ENCODE peak calls at places on chromosomes 16 and 17, in four cellular contexts. Y, N, P and J are unnamed samples.

GRCh38 chr17:64608571-64608981 is 53.5 kb downstream of the SMURF2 start:
- DNase-seq in P (no peak), Y (no peak), N (peak; percentile 58), J (no peak)

GRCh38 chr16:74760007-74760767 is 14.4 kb downstream of the FA2H start:
- DNase-seq in N (peak; percentile 90), P (no peak), Y (no peak), J (no peak)

GRCh38 chr17:32876414-32877163 is at the start of gene MYO1D:
- DNase-seq in Y (peak; percentile 74), P (no peak), N (no peak), J (peak; percentile 48)

GRCh38 chr16:87790278-87791023 is 24.7 kb upstream of the KLHDC4 start:
- DNase-seq in P (no peak), N (peak; percentile 33), Y (peak; percentile 58), J (peak; percentile 45)

GRCh38 chr17:72392056-72393010 is 271.5 kb downstream of the SOX9 start:
- DNase-seq in N (peak; percentile 95), P (no peak), Y (no peak), J (no peak)

GRCh38 chr17:77700165-77700881 is 258.2 kb upstream of the TNRC6C start:
- DNase-seq in N (no peak), P (no peak), Y (no peak), J (peak; percentile 77)

GRCh38 chr16:11857161-11857560 is 5.8 kb upstream of the RSL1D1 start:
- DNase-seq in Y (no peak), N (peak; percentile 70), P (no peak), J (no peak)

GRCh38 chr17:15511142-15511541 is 43.7 kb upstream of the CDRT4 start:
- DNase-seq in N (no peak), P (no peak), Y (no peak), J (no peak)

GRCh38 chr17:62876063-62876462 is 67.9 kb upstream of the MARCHF10 start:
- DNase-seq in N (peak; percentile 39), P (no peak), Y (no peak), J (no peak)

GRCh38 chr17:58324409-58325288 is 3.9 kb downstream of the TSPOAP1 start:
- DNase-seq in Y (peak; percentile 48), P (no peak), N (peak; percentile 18), J (no peak)

GRCh38 chr16:7209598-7209997 is 123.0 kb upstream of the RBFOX1 start:
- DNase-seq in N (no peak), Y (no peak), P (no peak), J (no peak)

GRCh38 chr17:57294629-57295501 is 38.5 kb downstream of the MSI2 start:
- DNase-seq in N (peak; percentile 41), Y (no peak), P (no peak), J (no peak)

GRCh38 chr17:77281024-77281903 is 140.5 kb downstream of the SEC14L1 start:
- DNase-seq in Y (peak; percentile 79), P (no peak), N (peak; percentile 29), J (no peak)

GRCh38 chr16:12257926-12258561 is 281.5 kb downstream of the SNX29 start:
- DNase-seq in N (no peak), Y (peak; percentile 83), P (no peak), J (no peak)

GRCh38 chr16:69465083-69465721 is 40.8 kb downstream of the CYB5B start:
- DNase-seq in N (peak; percentile 79), Y (no peak), P (no peak), J (no peak)

DNA sequence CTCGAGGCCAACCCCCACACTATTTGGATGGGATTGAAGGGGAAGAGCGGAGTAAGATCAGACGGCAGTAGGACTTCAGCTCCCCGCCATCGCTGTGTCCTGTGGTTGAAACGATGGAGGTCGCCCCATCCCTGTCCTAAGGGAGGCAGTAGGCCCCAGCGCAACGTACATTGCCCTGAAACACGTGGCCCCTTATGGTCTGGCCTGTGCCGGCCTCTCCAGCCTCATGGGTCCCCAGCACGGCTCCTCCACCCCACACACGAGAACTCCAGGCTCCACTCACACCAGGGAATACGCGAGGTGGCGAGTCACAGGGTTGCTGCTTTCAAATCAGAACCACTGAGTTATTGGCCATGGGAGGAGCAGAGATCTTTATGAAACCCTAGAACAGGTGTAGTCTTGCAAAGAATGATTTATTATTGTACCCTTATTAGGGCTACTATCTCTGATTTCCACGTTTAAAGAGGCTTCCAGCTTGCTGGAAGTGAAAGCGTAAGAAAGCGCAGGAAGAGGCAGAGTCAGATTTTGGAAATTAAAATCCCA is 669 bp upstream of the DCTPP1 start:
- DNase-seq in P (no peak), Y (peak; percentile 43), N (no peak), J (no peak)
- TF ChIP-seq POLR2A in P (no peak), Y (no peak), N (no peak), J (no peak)

DNA sequence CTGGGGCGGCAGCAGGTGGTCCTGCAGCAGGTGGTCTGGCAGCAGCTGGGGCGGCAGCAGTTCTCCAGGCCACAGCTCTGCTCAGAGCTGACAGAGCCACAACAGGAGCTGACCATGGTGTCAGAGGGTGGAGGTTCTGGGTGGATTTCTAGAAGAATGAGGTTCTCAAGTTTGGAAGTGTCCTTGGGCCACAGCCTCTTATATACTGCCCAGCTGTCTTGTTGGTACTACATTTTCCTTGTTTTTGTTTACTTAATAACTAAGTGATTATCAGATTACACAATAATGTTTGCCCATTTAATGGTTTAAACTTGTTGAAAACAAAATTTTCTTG is at the start of gene KRTAP4-5:
- DNase-seq in N (no peak), Y (no peak), P (no peak), J (no peak)
- TF ChIP-seq POLR2A in N (no peak), Y (no peak), P (no peak), J (no peak)

DNA sequence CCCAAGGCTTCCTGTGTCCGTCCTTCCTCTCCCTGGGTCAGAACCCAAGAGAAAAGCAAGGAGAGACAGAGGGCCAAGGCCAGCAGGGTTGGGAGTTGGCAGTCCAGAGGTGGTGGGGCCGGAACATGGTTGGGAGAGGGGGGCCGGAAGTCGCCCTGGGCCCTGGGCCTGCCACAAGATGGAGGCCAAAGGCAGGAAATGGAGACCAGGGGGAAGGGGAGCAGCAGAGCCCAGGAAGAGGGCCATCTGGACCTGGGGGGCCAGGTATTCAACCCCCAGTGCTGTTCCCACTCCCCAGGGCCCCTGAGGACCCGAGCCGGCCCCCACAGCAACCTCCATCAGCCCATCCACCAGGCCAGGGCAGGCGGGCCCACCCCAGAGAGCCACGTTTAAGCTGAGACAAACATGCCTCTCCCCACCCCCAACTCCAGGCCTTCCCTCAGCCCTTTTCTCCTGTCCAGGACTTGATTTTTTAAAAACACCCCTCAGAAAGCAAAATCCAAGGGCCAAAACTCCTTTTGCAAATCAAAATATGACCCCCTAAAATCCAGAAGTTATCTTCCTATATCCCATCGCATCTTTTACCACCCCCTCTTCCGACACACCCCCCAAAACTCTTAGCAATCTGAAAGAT is 4.4 kb upstream of the BCL6B start:
- DNase-seq in P (no peak), N (no peak), Y (no peak), J (peak; percentile 58)
- TF ChIP-seq POLR2A in P (no peak), N (no peak), Y (no peak), J (no peak)

DNA sequence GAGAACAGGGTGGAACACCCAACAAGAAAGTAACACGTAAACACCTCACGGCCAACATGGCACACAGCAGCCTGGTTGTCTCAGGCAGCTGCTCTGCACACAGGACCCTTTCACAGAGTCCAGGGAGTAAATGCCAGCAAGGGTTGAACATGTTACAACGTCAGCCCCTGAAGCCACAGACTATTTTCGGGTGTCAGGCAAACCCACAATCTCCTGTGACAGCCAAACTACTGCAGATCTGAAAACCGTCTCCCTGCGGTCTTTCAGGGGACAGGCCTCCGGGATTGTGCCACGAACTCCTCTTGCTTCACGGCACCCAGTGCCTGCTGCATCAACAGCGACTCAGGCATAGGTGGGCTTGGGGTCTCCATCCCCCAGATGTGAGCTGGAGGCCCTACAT is 127.7 kb downstream of the XYLT1 start:
- DNase-seq in N (no peak), P (no peak), Y (no peak), J (no peak)
- TF ChIP-seq POLR2A in N (no peak), P (no peak), Y (no peak), J (no peak)

DNA sequence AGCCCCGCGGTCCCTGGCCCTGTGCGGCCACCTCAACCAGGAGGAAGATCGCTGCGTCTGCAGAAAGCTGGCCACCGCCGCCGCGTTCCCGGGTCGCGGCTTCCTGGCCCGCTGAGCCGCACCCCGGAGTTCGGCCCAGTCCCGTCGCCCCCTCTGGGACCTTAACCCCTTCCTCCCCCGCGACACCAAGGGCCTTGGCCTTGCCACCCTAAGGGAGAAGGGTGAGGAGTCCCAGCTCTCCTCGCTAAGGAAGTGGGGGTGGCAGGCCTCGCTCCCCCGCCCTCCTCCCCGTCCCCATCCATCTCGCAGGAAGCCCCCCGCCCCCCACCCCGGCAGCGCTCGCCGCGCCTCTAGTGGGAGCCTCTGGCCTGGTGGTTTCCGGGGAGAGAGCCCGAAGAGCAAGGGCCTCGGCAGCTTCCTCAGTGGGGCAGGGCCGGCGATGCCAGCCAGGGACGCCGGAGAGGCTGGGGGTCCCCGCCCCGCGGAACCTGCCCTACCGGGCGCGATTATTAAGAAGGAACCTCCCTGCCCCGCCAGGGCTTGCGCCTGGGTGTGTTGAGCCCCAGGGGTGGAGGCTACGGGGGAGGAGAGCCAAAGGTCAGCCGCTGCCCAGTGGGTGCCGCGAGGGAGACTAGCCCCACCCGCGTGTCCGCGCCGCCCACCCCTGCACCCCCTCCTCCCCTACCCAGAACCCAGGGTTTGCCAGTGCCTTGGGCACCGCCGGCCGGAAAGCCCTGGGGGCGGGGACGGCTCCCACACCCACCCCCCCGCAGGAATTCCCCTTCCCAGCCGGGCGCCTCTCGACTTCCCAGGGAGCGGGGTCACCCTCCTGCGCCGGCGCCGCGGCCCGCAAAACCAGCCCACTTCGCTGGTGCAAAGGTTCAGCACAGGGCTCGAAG is 6.8 kb downstream of the CBX4 start:
- DNase-seq in Y (peak; percentile 62), P (no peak), N (no peak), J (no peak)
- TF ChIP-seq POLR2A in Y (peak; percentile 15), P (no peak), N (no peak), J (no peak)

GRCh38 chr16:89450537-89450936 is 39.8 kb downstream of the ANKRD11 start:
- DNase-seq in N (no peak), Y (no peak), P (no peak), J (no peak)

GRCh38 chr16:89449726-89450335 is 40.5 kb downstream of the ANKRD11 start:
- DNase-seq in N (peak; percentile 55), Y (no peak), P (no peak), J (no peak)

GRCh38 chr16:89453662-89454321 is 36.6 kb downstream of the ANKRD11 start:
- DNase-seq in N (no peak), P (no peak), Y (no peak), J (no peak)

GRCh38 chr16:89452925-89453324 is 37.4 kb downstream of the ANKRD11 start:
- DNase-seq in Y (no peak), P (no peak), N (no peak), J (no peak)

GRCh38 chr16:89452241-89452640 is 38.1 kb downstream of the ANKRD11 start:
- DNase-seq in P (no peak), Y (no peak), N (no peak), J (no peak)
- TF ChIP-seq POLR2A in P (no peak), Y (no peak), N (no peak), J (no peak)